ENCODE peak calls at places on chromosomes 5 and 9, in five cellular contexts. G, B, Y, O and V are unnamed samples.

GRCh38 chr9:90308746-90309145 is 333.9 kb downstream of the DIRAS2 start:
- DNase-seq in Y (no peak), B (no peak), O (no peak), G (no peak), V (no peak)

GRCh38 chr5:146633273-146633672 is 117.3 kb upstream of the GPR151 start:
- DNase-seq in O (peak; percentile 94), G (no peak), B (no peak), Y (no peak), V (no peak)

GRCh38 chr5:167158588-167158987 is 1132.9 kb upstream of the WWC1 start:
- DNase-seq in O (no peak), G (no peak), B (no peak), Y (no peak), V (no peak)

GRCh38 chr9:83066771-83067170 is 3.8 kb upstream of the RASEF start:
- DNase-seq in G (no peak), Y (no peak), O (no peak), B (no peak), V (peak; percentile 92)

GRCh38 chr5:140319833-140320232 is 16.9 kb upstream of the PFDN1 start:
- DNase-seq in B (no peak), Y (no peak), O (no peak), G (no peak), V (no peak)

GRCh38 chr5:75034137-75034739 is 18.1 kb downstream of the GCNT4 start:
- DNase-seq in Y (no peak), B (no peak), G (peak; percentile 7), O (no peak), V (no peak)

GRCh38 chr9:26677965-26678745 is 214.4 kb downstream of the CAAP1 start:
- DNase-seq in O (no peak), Y (no peak), G (no peak), B (no peak), V (no peak)

GRCh38 chr9:137313956-137314560 is 12.0 kb upstream of the NRARP start:
- DNase-seq in B (no peak), O (no peak), G (no peak), Y (peak; percentile 3), V (no peak)

GRCh38 chr5:31470608-31471007 is 61.3 kb downstream of the DROSHA start:
- DNase-seq in O (no peak), B (peak; percentile 68), Y (no peak), G (no peak), V (no peak)

GRCh38 chr5:130335116-130335515 is 430.9 kb downstream of the CHSY3 start:
- DNase-seq in G (no peak), Y (no peak), B (no peak), O (no peak), V (no peak)

GRCh38 chr5:135221696-135222095 is 177.3 kb downstream of the MACROH2A1 start:
- DNase-seq in B (peak; percentile 21), G (no peak), Y (no peak), O (no peak), V (no peak)

GRCh38 chr5:149503006-149503405 is 48.2 kb downstream of the CSNK1A1 start:
- DNase-seq in O (no peak), Y (no peak), B (no peak), G (no peak), V (no peak)

GRCh38 chr5:149356391-149356790 is 1.5 kb upstream of the PCYOX1L start:
- DNase-seq in O (no peak), Y (no peak), B (no peak), G (no peak), V (no peak)